ENCODE peak calls at places on chromosomes 6 and 20, in six cellular contexts. L, Q, V, G, R and F are unnamed samples.

GRCh38 chr6:149852180-149852579 is 12.0 kb downstream of the LRP11 start:
- DNase-seq in L (no peak), Q (no peak), V (peak; percentile 41), G (no peak), R (no peak), F (no peak)

GRCh38 chr6:23956988-23957387 is 169.0 kb upstream of the NRSN1 start:
- DNase-seq in L (no peak), Q (no peak), V (no peak), G (no peak), R (no peak), F (no peak)

GRCh38 chr6:84641076-84641475 is 123.3 kb downstream of the TBX18 start:
- DNase-seq in L (no peak), Q (no peak), V (no peak), G (peak; percentile 18), R (no peak), F (no peak)

GRCh38 chr6:161828355-161828754 is 554.5 kb upstream of the AGPAT4 start:
- DNase-seq in L (peak; percentile 53), Q (no peak), V (no peak), G (no peak), R (no peak), F (no peak)

GRCh38 chr6:165767228-165767627 is 104.2 kb upstream of the PDE10A start:
- DNase-seq in L (no peak), Q (no peak), V (peak; percentile 15), G (no peak), R (no peak), F (no peak)

GRCh38 chr6:11111769-11112437 is 378 bp upstream of the ERVFRD-1 start:
- DNase-seq in L (no peak), Q (no peak), V (no peak), G (no peak), R (no peak), F (no peak)

GRCh38 chr20:10033905-10034304 is 882 bp upstream of the ANKEF1 start:
- DNase-seq in L (no peak), Q (no peak), V (no peak), G (no peak), R (no peak), F (no peak)

GRCh38 chr6:159943101-159943632 is 25.7 kb upstream of the IGF2R start:
- DNase-seq in L (no peak), Q (no peak), V (peak; percentile 69), G (peak; percentile 42), R (no peak), F (no peak)

GRCh38 chr20:62624719-62625455 is 17.4 kb upstream of the SLCO4A1 start:
- DNase-seq in L (no peak), Q (no peak), V (no peak), G (no peak), R (no peak), F (no peak)

GRCh38 chr20:50645253-50646068 is 45.9 kb downstream of the RIPOR3 start:
- DNase-seq in L (peak; percentile 51), Q (peak; percentile 50), V (peak; percentile 95), G (peak; percentile 58), R (peak; percentile 100), F (peak; percentile 95)

GRCh38 chr6:134310206-134310605 is 7.7 kb downstream of the SGK1 start:
- DNase-seq in L (no peak), Q (no peak), V (peak; percentile 43), G (no peak), R (no peak), F (no peak)

GRCh38 chr6:97048771-97049170 is 124.2 kb downstream of the KLHL32 start:
- DNase-seq in L (no peak), Q (no peak), V (no peak), G (no peak), R (no peak), F (no peak)

GRCh38 chr6:97049254-97050004 is 124.9 kb downstream of the KLHL32 start:
- DNase-seq in L (no peak), Q (no peak), V (no peak), G (no peak), R (no peak), F (no peak)

GRCh38 chr6:97055743-97056142 is 131.2 kb downstream of the KLHL32 start:
- DNase-seq in L (no peak), Q (no peak), V (no peak), G (no peak), R (no peak), F (no peak)

GRCh38 chr6:97052152-97052787 is 127.7 kb downstream of the KLHL32 start:
- DNase-seq in L (no peak), Q (no peak), V (no peak), G (no peak), R (no peak), F (no peak)

GRCh38 chr6:97053643-97054411 is 129.3 kb downstream of the KLHL32 start:
- DNase-seq in L (no peak), Q (no peak), V (no peak), G (no peak), R (no peak), F (no peak)
- TF ChIP-seq CTCF in L (peak; percentile 62), Q (peak; percentile 79), V (peak; percentile 27), G (peak; percentile 65), R (peak; percentile 58), F (no peak)

GRCh38 chr20:8078528-8078914 is 53.5 kb upstream of the PLCB1 start:
- DNase-seq in L (no peak), Q (no peak), V (no peak), G (no peak), R (no peak), F (no peak)

GRCh38 chr20:8082999-8083398 is 49.1 kb upstream of the PLCB1 start:
- DNase-seq in L (no peak), Q (no peak), V (no peak), G (no peak), R (no peak), F (no peak)

GRCh38 chr20:8076505-8077498 is 55.3 kb upstream of the PLCB1 start:
- DNase-seq in L (no peak), Q (no peak), V (no peak), G (no peak), R (no peak), F (no peak)

GRCh38 chr20:8079976-8080375 is 52.1 kb upstream of the PLCB1 start:
- DNase-seq in L (no peak), Q (no peak), V (no peak), G (no peak), R (no peak), F (no peak)

GRCh38 chr20:8082025-8082424 is 50.0 kb upstream of the PLCB1 start:
- DNase-seq in L (no peak), Q (no peak), V (peak; percentile 16), G (no peak), R (no peak), F (no peak)
- TF ChIP-seq CTCF in L (peak; percentile 29), Q (peak; percentile 47), V (peak; percentile 66), G (peak; percentile 29), R (peak; percentile 45), F (peak; percentile 55)

GRCh38 chr6:90478278-90478677 is 108.6 kb downstream of the MAP3K7 start:
- DNase-seq in L (no peak), Q (no peak), V (no peak), G (no peak), R (no peak), F (no peak)
- TF ChIP-seq CTCF in L (no peak), Q (no peak), V (peak; percentile 18), G (no peak), R (no peak), F (no peak)

GRCh38 chr20:1427457-1428054 is 34.7 kb upstream of the FKBP1A start:
- DNase-seq in L (no peak), Q (no peak), V (no peak), G (no peak), R (no peak), F (no peak)
- TF ChIP-seq CTCF in L (no peak), Q (no peak), V (peak; percentile 19), G (no peak), R (peak; percentile 22), F (no peak)

DNA sequence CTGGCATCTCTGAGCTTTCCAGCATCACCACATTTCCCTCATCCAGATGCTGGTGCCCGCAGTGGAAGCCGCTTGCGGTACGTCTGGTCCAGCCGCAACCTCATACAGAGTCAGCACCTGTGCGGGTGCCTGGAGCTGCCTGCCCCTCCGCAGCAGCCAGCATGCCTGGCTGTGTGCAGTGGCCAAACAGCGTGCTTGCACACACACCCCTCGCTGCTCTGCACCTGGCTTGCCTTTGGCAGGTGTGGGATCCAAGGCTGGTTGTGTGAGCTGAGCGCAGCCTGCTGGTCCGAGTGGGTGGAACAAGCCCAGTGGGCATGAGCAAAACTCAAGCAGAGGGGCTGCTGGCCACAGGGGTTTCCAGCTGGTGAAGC is 3.1 kb upstream of the HINT3 start:
- DNase-seq in L (peak; percentile 22), Q (peak; percentile 63), V (no peak), G (no peak), R (no peak), F (no peak)
- TF ChIP-seq CTCF in L (no peak), Q (peak; percentile 64), V (peak; percentile 47), G (no peak), R (no peak), F (no peak)

GRCh38 chr6:5149160-5149559 is 64.0 kb downstream of the PPP1R3G start:
- DNase-seq in L (no peak), Q (no peak), V (no peak), G (no peak), R (no peak), F (no peak)
- TF ChIP-seq CTCF in L (no peak), Q (no peak), V (no peak), G (no peak), R (no peak), F (no peak)

DNA sequence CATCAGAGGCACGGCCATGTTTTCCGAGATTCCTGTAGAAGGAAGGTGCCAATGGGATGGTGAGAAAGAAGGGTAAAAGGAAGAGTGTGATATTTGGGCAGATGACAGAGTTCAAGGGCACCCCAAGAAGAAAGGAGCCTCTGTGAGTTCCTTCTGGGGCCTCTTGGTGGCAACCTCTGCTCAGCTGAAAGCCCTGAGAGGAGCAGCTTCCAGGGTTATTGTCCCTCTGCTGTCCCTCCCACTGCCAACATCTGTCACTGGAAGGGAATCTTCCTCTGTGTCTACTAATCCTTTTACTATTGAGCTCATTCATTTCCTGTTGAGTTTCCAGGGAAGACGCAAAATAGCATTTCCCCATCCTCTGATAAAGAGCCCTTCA is 40.0 kb upstream of the KCNK16 start:
- DNase-seq in L (no peak), Q (no peak), V (peak; percentile 9), G (no peak), R (no peak), F (no peak)
- TF ChIP-seq CTCF in L (no peak), Q (no peak), V (peak; percentile 55), G (no peak), R (no peak), F (peak; percentile 0)

DNA sequence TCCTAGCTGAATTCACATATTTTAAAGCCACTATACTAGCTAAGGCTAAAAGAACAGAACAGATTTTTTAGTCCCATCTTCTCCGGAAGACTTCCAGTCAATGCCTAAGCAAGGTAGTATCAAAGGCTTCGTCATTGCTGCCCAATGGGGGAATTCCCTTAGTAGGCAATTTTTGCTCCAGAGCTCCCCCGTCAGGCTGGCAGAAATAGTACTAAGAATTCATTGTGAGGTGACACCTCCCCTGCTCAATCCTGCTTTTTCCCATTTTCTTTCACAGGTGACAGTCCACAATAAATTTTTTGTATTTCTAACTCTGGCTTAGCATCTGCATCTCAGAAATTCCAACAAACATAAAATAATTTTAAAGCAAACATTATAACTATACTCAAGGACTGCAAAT is 52.8 kb upstream of the SRSF6 start:
- DNase-seq in L (no peak), Q (no peak), V (no peak), G (no peak), R (no peak), F (no peak)
- TF ChIP-seq CTCF in L (no peak), Q (peak; percentile 19), V (peak; percentile 18), G (no peak), R (peak; percentile 36), F (peak; percentile 40)